ENCODE peak calls at places on chromosomes 6 and 20, in seven cellular contexts. N, Q, K, P, X, J and S are unnamed samples. For H3K4me1 and H3K9me3, the result is how much of the 10 kb centered on the place peaks cover.

GRCh38 chr6:136956590-136957573 is 34.8 kb downstream of the SLC35D3 start:
- DNase-seq in X (no peak), J (peak), Q (peak), K (no peak), N (no peak), P (no peak), S (peak)

GRCh38 chr6:85453490-85453889 is 3.6 kb downstream of the NT5E start:
- DNase-seq in K (no peak), P (no peak), N (no peak), X (no peak), J (no peak), Q (no peak), S (no peak)

GRCh38 chr6:26020983-26021349 is 58.4 kb downstream of the TRIM38 start:
- DNase-seq in Q (peak), P (no peak), X (peak), K (peak), N (peak), J (peak), S (no peak)

GRCh38 chr6:144675231-144675861 is 390.2 kb downstream of the UTRN start:
- DNase-seq in N (peak), Q (no peak), K (no peak), P (peak), J (no peak), X (no peak), S (no peak)

GRCh38 chr6:155521719-155522118 is 66.1 kb upstream of the NOX3 start:
- DNase-seq in J (no peak), P (no peak), Q (no peak), X (no peak), N (no peak), K (no peak), S (no peak)

GRCh38 chr6:42159431-42160024 is 13.6 kb upstream of the GUCA1A start:
- DNase-seq in Q (no peak), X (no peak), K (no peak), J (no peak), N (no peak), P (no peak), S (no peak)

GRCh38 chr20:53657732-53658131 is 64.1 kb upstream of the ZNF217 start:
- DNase-seq in J (no peak), K (no peak), X (no peak), P (no peak), Q (peak), N (no peak), S (no peak)

GRCh38 chr20:4062721-4063606 is 47.6 kb upstream of the RNF24 start:
- DNase-seq in Q (no peak), X (no peak), J (peak), N (no peak), P (no peak), K (no peak), S (no peak)

GRCh38 chr6:21808551-21809181 is 215.1 kb downstream of the SOX4 start:
- DNase-seq in N (peak), P (peak), J (no peak), K (no peak), X (no peak), Q (no peak), S (no peak)

DNA sequence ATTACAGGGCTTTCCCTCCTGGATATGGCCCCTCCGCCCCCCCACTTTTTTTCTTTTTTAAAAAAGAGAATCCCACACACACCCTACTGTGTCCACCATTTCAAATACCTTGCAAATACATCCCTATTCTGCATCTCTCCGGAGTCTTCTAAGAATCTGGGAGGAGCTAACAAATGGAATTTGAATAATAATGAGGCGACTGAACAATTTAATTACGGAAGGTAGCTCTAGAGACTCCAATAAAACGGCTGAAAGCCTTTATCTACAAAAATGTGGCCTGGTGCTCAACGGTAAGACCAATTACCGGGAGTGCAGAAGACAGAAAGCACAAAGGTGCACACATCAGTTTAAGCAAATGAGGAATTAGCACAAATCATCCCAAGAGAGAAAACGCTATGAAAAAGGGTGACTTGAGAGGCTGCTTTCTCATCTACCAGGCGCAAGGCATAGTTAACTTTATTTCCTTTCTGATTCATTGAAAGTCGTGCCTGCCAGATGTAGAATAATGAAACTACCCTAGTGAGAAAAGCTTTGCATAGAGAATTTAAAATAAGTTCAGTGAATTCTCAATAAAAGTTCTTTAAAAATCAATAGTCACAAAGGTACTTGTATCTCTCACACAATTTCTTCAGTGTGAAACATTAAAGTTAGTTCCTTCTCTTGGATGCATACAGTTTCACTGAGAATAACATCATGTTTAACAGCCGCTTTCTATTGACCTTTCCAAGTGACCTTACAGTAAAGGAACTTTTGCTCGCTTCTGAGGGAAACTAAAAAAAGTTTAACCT is 1.6 kb downstream of the RRAGD start:
- DNase-seq in P (no peak), J (no peak), N (no peak), Q (peak), X (no peak), K (no peak), S (no peak)
- H3K4me1 ChIP-seq in P (under half), J (under half), N (under half), Q (half or more), X (under half), K (under half), S (under half)

GRCh38 chr6:138695193-138695592 is 78.4 kb upstream of the CCDC28A start:
- DNase-seq in K (no peak), J (no peak), X (no peak), Q (no peak), P (no peak), N (no peak), S (no peak)
- H3K9me3 ChIP-seq in K (under half), J (under half), X (under half), Q (under half), P (under half), N (under half), S (under half)

GRCh38 chr20:58308680-58309527 is 611 bp upstream of the RAB22A start:
- DNase-seq in J (no peak), P (peak), K (peak), X (no peak), N (peak), Q (peak), S (no peak)

GRCh38 chr20:58308290-58308679 is 1.2 kb upstream of the RAB22A start:
- DNase-seq in Q (no peak), X (no peak), P (no peak), N (no peak), K (no peak), J (no peak), S (no peak)

GRCh38 chr20:58306421-58307261 is 2.9 kb upstream of the RAB22A start:
- DNase-seq in K (peak), Q (no peak), J (peak), X (no peak), N (peak), P (no peak), S (no peak)

GRCh38 chr20:58309607-58310290 is at the start of gene RAB22A:
- DNase-seq in N (peak), K (peak), Q (peak), P (peak), J (peak), X (peak), S (peak)

DNA sequence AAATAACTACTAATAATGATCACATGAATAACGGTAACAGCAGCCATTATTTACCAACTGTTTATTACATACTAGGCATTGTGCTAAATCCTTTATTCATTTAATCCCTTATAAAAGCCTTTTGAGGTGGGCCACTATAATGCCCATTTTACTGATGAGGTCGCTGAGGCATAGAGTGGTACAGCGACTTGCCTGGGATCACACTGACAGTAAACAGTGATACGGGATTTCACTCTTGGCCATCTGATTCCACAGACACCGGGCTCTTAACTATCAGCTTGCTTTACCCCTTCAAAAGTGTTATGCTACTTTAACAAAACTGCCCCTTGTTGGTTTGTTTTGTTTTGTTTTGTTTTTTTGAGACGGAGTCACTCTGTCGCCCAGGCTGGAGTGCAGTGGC is 2.2 kb upstream of the RAB22A start:
- DNase-seq in J (no peak), N (no peak), K (no peak), P (no peak), Q (no peak), X (no peak), S (no peak)
- H3K4me3 ChIP-seq in J (no peak), N (no peak), K (no peak), P (no peak), Q (no peak), X (no peak), S (no peak)

GRCh38 chr6:30615219-30615957 is 1.7 kb downstream of the PPP1R10 start:
- DNase-seq in X (peak), K (peak), Q (peak), P (peak), N (peak), J (no peak), S (no peak)

GRCh38 chr6:30614843-30615218 is 2.2 kb downstream of the PPP1R10 start:
- DNase-seq in K (peak), Q (peak), N (peak), X (peak), J (peak), P (peak), S (peak)

GRCh38 chr6:30617565-30618269 is at the start of gene MRPS18B:
- DNase-seq in Q (peak), P (peak), K (peak), X (peak), J (peak), N (peak), S (peak)

GRCh38 chr6:30616811-30617564 is at the start of gene PPP1R10:
- DNase-seq in P (peak), J (peak), X (peak), Q (peak), N (peak), K (peak), S (peak)

DNA sequence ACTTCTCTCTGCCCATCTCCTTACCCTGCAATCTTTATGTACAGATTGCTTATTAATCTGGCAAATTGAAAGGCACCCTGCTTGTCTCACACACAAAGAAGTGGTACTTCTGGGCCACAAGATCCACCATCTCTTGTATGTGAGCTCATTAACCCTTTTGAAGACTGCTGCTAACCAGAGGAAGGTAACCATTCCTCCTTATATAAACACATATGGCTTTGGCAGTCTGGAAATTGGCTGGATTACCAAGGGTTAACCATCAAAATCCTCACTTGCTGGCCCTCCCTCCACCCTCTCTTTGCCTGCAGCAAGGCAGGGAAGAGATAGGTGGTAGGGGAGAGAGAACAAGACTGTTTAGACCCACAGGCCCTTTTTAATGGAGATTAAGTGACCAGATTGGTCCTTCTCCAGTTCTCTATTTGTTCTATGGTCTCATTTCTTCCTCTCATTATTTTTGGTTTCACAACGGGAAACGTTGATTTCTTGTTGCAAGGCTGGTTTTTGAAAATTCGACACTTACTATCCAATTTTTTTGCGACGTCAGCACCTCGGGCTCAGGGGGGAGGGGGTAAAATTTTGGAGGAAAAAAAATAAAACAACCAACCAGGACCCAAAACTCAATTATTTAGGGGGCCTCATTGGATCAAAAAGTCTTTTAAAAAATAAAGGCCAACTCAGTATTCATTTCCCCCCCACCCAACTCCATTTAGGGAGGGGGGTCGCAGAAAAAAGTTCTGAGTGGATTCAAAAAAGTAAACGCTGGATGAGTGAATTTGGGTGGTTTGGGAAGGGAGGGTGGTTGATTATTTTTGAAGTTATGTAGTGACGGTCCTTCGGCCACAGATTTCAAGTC is 859 bp downstream of the PPP1R10 start:
- DNase-seq in P (no peak), N (no peak), J (peak), Q (peak), K (peak), X (no peak), S (no peak)
- H3K4me1 ChIP-seq in P (under half), N (under half), J (under half), Q (under half), K (under half), X (under half), S (under half)

GRCh38 chr6:167699141-167700036 is 127.3 kb upstream of the AFDN start:
- DNase-seq in N (peak), X (no peak), K (no peak), Q (no peak), P (peak), J (peak), S (no peak)
- H3K9me3 ChIP-seq in N (under half), X (under half), K (under half), Q (under half), P (under half), J (under half), S (under half)

DNA sequence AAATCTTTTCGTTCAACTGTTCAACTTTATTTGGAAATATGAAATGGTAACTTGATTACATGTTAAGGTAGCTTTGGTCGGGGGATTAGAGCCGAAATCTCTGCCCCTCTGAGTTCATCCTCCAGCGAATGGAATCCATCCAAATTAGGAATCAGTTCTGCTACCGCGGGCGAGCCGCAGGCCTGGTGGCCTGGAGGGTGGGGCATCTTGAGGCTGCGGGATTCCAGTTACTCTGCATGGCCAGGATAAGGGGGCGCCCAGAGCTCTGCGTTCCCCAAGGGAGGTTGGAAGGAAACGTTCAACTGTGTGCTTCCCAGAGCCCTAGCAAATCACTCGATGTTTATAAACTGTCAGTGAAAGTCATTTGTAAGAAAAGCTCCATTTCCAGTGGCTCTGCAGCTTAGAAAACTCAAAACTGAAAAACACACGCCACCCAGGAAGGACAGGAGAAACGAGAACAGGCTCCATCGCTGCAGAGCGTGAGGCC is 262.2 kb downstream of the TAF4 start:
- DNase-seq in K (no peak), X (no peak), Q (peak), J (peak), N (no peak), P (no peak), S (no peak)
- H3K4me3 ChIP-seq in K (no peak), X (no peak), Q (no peak), J (no peak), N (no peak), P (no peak), S (no peak)

GRCh38 chr6:52575490-52575868 is 1.4 kb downstream of the TRAM2 start:
- DNase-seq in P (no peak), K (no peak), J (peak), N (no peak), X (no peak), Q (no peak), S (no peak)
- H3K4me1 ChIP-seq in P (under half), K (under half), J (half or more), N (under half), X (under half), Q (under half), S (under half)

GRCh38 chr6:82487895-82488294 is 124.3 kb downstream of the TPBG start:
- DNase-seq in N (no peak), J (no peak), X (no peak), K (no peak), P (no peak), Q (no peak), S (no peak)

GRCh38 chr6:82488403-82488802 is 124.8 kb downstream of the TPBG start:
- DNase-seq in P (no peak), K (no peak), Q (no peak), N (no peak), X (no peak), J (no peak), S (no peak)

GRCh38 chr6:82484737-82485650 is 121.4 kb downstream of the TPBG start:
- DNase-seq in K (no peak), Q (peak), J (no peak), X (no peak), N (no peak), P (no peak), S (no peak)

GRCh38 chr6:82484001-82484400 is 120.4 kb downstream of the TPBG start:
- DNase-seq in Q (no peak), K (no peak), X (no peak), P (no peak), N (no peak), J (no peak), S (no peak)
- H3K9me3 ChIP-seq in Q (under half), K (under half), X (under half), P (under half), N (under half), J (under half), S (under half)

GRCh38 chr6:37256692-37257319 is 766 bp upstream of the TBC1D22B start:
- DNase-seq in J (no peak), K (no peak), Q (peak), X (no peak), P (no peak), N (no peak), S (no peak)
- H3K4me3 ChIP-seq in J (no peak), K (peak), Q (peak), X (peak), P (no peak), N (no peak), S (peak)